ENCODE peak calls at places on chromosome 9, in seven cellular contexts. I is AG09309, W is adrenal gland, H is HS-27A, Y is transverse colon, V is stomach, M is AML-193. L is an unnamed sample.

GRCh38 chr9:104982543-104982942 is 54.6 kb upstream of the ABCA1 start:
- DNase-seq in I (no peak), W (no peak), H (no peak), Y (no peak), V (peak; percentile 63), M (no peak), L (no peak)

GRCh38 chr9:89410709-89411111 is 87.2 kb downstream of the SEMA4D start:
- DNase-seq in I (no peak), W (no peak), H (no peak), Y (no peak), V (no peak), M (no peak), L (no peak)

GRCh38 chr9:96495341-96495740 is 45.4 kb downstream of the HABP4 start:
- DNase-seq in I (peak; percentile 83), W (no peak), H (no peak), Y (no peak), V (no peak), M (no peak), L (no peak)

GRCh38 chr9:91120200-91120599 is 241.5 kb downstream of the AUH start:
- DNase-seq in I (no peak), W (no peak), H (no peak), Y (no peak), V (no peak), M (no peak), L (no peak)

GRCh38 chr9:75432888-75433287 is 344.6 kb downstream of the OSTF1 start:
- DNase-seq in I (no peak), W (no peak), H (no peak), Y (no peak), V (no peak), M (no peak), L (no peak)

GRCh38 chr9:101458955-101459631 is 23.5 kb upstream of the ALDOB start:
- DNase-seq in I (peak; percentile 57), W (no peak), H (peak; percentile 30), Y (no peak), V (no peak), M (peak; percentile 81), L (peak; percentile 94)

GRCh38 chr9:130234340-130235260 is 31.0 kb upstream of the HMCN2 start:
- DNase-seq in I (no peak), W (peak; percentile 21), H (no peak), Y (no peak), V (no peak), M (no peak), L (no peak)

GRCh38 chr9:128097156-128098016 is 29.4 kb downstream of the SLC25A25 start:
- DNase-seq in I (no peak), W (no peak), H (no peak), Y (no peak), V (no peak), M (no peak), L (no peak)

GRCh38 chr9:23750808-23751207 is 75.2 kb downstream of the ELAVL2 start:
- DNase-seq in I (no peak), W (no peak), H (no peak), Y (no peak), V (no peak), M (no peak), L (no peak)

GRCh38 chr9:91056917-91057316 is 255.3 kb downstream of the SYK start:
- DNase-seq in I (no peak), W (no peak), H (no peak), Y (no peak), V (no peak), M (no peak), L (no peak)

GRCh38 chr9:123725389-123725788 is 204.5 kb downstream of the DENND1A start:
- DNase-seq in I (peak; percentile 24), W (no peak), H (no peak), Y (no peak), V (no peak), M (no peak), L (peak; percentile 71)

GRCh38 chr9:14314929-14315753 is 1.2 kb upstream of the NFIB start:
- DNase-seq in I (no peak), W (peak; percentile 93), H (no peak), Y (peak; percentile 91), V (peak; percentile 96), M (no peak), L (peak; percentile 57)

GRCh38 chr9:83401328-83401895 is 136.8 kb downstream of the FRMD3 start:
- DNase-seq in I (no peak), W (no peak), H (no peak), Y (no peak), V (no peak), M (no peak), L (no peak)

GRCh38 chr9:20209421-20210340 is 412.6 kb downstream of the MLLT3 start:
- DNase-seq in I (no peak), W (no peak), H (no peak), Y (no peak), V (no peak), M (no peak), L (no peak)

GRCh38 chr9:80440724-80441123 is 869.0 kb downstream of the TLE4 start:
- DNase-seq in I (no peak), W (no peak), H (no peak), Y (no peak), V (no peak), M (no peak), L (peak; percentile 25)

GRCh38 chr9:4984171-4984570 is 901 bp upstream of the JAK2 start:
- DNase-seq in I (no peak), W (no peak), H (no peak), Y (no peak), V (no peak), M (no peak), L (no peak)

GRCh38 chr9:135989722-135990467 is 28.7 kb upstream of the UBAC1 start:
- DNase-seq in I (no peak), W (peak; percentile 44), H (no peak), Y (no peak), V (peak; percentile 70), M (no peak), L (peak; percentile 88)

GRCh38 chr9:129384887-129385614 is 207.0 kb upstream of the IER5L start:
- DNase-seq in I (no peak), W (no peak), H (no peak), Y (no peak), V (no peak), M (no peak), L (no peak)

GRCh38 chr9:127118597-127119318 is 3.7 kb downstream of the ANGPTL2 start:
- DNase-seq in I (no peak), W (no peak), H (no peak), Y (no peak), V (no peak), M (no peak), L (peak; percentile 86)

GRCh38 chr9:4333787-4334186 is 33.9 kb upstream of the GLIS3 start:
- DNase-seq in I (no peak), W (no peak), H (no peak), Y (no peak), V (no peak), M (no peak), L (peak; percentile 35)

GRCh38 chr9:76987594-76988200 is 31.8 kb upstream of the FOXB2 start:
- DNase-seq in I (no peak), W (peak; percentile 20), H (peak; percentile 48), Y (peak; percentile 51), V (no peak), M (peak; percentile 22), L (peak; percentile 36)

GRCh38 chr9:4114569-4115505 is 185.0 kb downstream of the GLIS3 start:
- DNase-seq in I (no peak), W (no peak), H (no peak), Y (no peak), V (no peak), M (no peak), L (no peak)

GRCh38 chr9:104923740-104924139 is 4.2 kb downstream of the ABCA1 start:
- DNase-seq in I (no peak), W (no peak), H (no peak), Y (no peak), V (no peak), M (no peak), L (no peak)

GRCh38 chr9:81609782-81610738 is 79.3 kb downstream of the TLE1 start:
- DNase-seq in I (no peak), W (no peak), H (no peak), Y (no peak), V (no peak), M (no peak), L (no peak)

GRCh38 chr9:21252727-21253547 is 13.1 kb upstream of the IFNA14 start:
- DNase-seq in I (no peak), W (peak; percentile 32), H (no peak), Y (no peak), V (no peak), M (peak; percentile 89), L (peak; percentile 32)

GRCh38 chr9:93592389-93593021 is 16.1 kb downstream of the PHF2 start:
- DNase-seq in I (no peak), W (peak; percentile 10), H (no peak), Y (no peak), V (no peak), M (no peak), L (peak; percentile 48)

GRCh38 chr9:101098392-101098791 is 69.9 kb downstream of the PLPPR1 start:
- DNase-seq in I (no peak), W (no peak), H (no peak), Y (no peak), V (no peak), M (no peak), L (no peak)

GRCh38 chr9:69180670-69181069 is 6.6 kb downstream of the TJP2 start:
- DNase-seq in I (peak; percentile 92), W (peak; percentile 80), H (peak; percentile 64), Y (peak; percentile 22), V (peak; percentile 54), M (no peak), L (no peak)

GRCh38 chr9:114409842-114410241 is 22.1 kb upstream of the AKNA start:
- DNase-seq in I (no peak), W (no peak), H (no peak), Y (no peak), V (no peak), M (no peak), L (no peak)

GRCh38 chr9:91001146-91001611 is 199.6 kb downstream of the SYK start:
- DNase-seq in I (no peak), W (peak; percentile 17), H (peak; percentile 59), Y (no peak), V (peak; percentile 39), M (no peak), L (peak; percentile 17)

GRCh38 chr9:70630971-70631370 is 216.5 kb upstream of the KLF9 start:
- DNase-seq in I (no peak), W (no peak), H (no peak), Y (no peak), V (no peak), M (no peak), L (no peak)

GRCh38 chr9:124306098-124306735 is 48.5 kb downstream of the NEK6 start:
- DNase-seq in I (peak; percentile 68), W (no peak), H (peak; percentile 60), Y (no peak), V (no peak), M (no peak), L (no peak)

L was measured in cerebellar cortex.